ENCODE peak calls at places on chromosome 14, in six cellular contexts. A is T-helper 2 cell, Z is GM23248, D is upper lobe of right lung, Y is left lung, J is stromal cell of bone marrow. T is an unnamed sample.

GRCh38 chr14:77133718-77134338 is 7.8 kb downstream of the ZDHHC22 start:
- DNase-seq in J (peak), Y (no peak), Z (peak), A (peak), D (peak), T (peak)

GRCh38 chr14:67622675-67623074 is 3.0 kb downstream of the ARG2 start:
- DNase-seq in D (no peak), Z (peak), J (peak), A (no peak), Y (no peak), T (no peak)

GRCh38 chr14:61616524-61617185 is 78.7 kb upstream of the HIF1A start:
- DNase-seq in Z (peak), J (no peak), Y (no peak), A (no peak), D (no peak), T (no peak)

GRCh38 chr14:68181395-68182326 is 362.1 kb downstream of the RAD51B start:
- DNase-seq in A (no peak), Z (peak), J (peak), D (no peak), Y (no peak), T (no peak)

GRCh38 chr14:20278414-20278813 is 27.3 kb downstream of the TTC5 start:
- DNase-seq in D (no peak), Y (no peak), A (no peak), Z (no peak), J (no peak), T (peak)

GRCh38 chr14:74244115-74244514 is 4.9 kb downstream of the VSX2 start:
- DNase-seq in J (no peak), Y (no peak), Z (no peak), A (no peak), D (no peak), T (no peak)

GRCh38 chr14:77181603-77182437 is at the start of gene TMEM63C:
- DNase-seq in A (peak), Y (no peak), Z (peak), D (no peak), J (no peak), T (no peak)

GRCh38 chr14:100541621-100542560 is 45.3 kb downstream of the BEGAIN start:
- DNase-seq in Y (peak), A (no peak), Z (no peak), J (no peak), D (no peak), T (peak)

GRCh38 chr14:22925513-22925912 is 3.7 kb downstream of the PRMT5 start:
- DNase-seq in Y (no peak), J (no peak), D (no peak), Z (no peak), A (no peak), T (no peak)

GRCh38 chr14:32546246-32546645 is 217.1 kb downstream of the AKAP6 start:
- DNase-seq in D (no peak), Z (no peak), A (no peak), J (no peak), Y (no peak), T (no peak)

GRCh38 chr14:100440207-100440631 is 117.1 kb downstream of the SLC25A47 start:
- DNase-seq in D (peak), J (peak), A (no peak), Y (peak), Z (peak), T (peak)

GRCh38 chr14:100530270-100531072 is 56.7 kb downstream of the BEGAIN start:
- DNase-seq in Z (no peak), J (no peak), D (peak), A (no peak), Y (peak), T (peak)

GRCh38 chr14:96502621-96503251 is 554 bp downstream of the PAPOLA start:
- DNase-seq in J (peak), Y (peak), D (peak), A (no peak), Z (peak), T (peak)

GRCh38 chr14:95701846-95702221 is 12.1 kb downstream of the TCL1A start:
- DNase-seq in Z (no peak), Y (no peak), D (no peak), J (no peak), A (no peak), T (no peak)

GRCh38 chr14:104280902-104281767 is 142.7 kb downstream of the KIF26A start:
- DNase-seq in Z (no peak), J (no peak), A (no peak), D (peak), Y (peak), T (peak)

GRCh38 chr14:32134448-32135070 is 57.5 kb downstream of the ARHGAP5 start:
- DNase-seq in Z (peak), A (no peak), Y (no peak), D (no peak), J (no peak), T (no peak)

GRCh38 chr14:102512713-102513373 is 3.3 kb upstream of the ANKRD9 start:
- DNase-seq in A (no peak), Z (no peak), Y (no peak), D (no peak), J (no peak), T (no peak)

GRCh38 chr14:73180385-73180805 is 44.1 kb downstream of the PSEN1 start:
- DNase-seq in D (no peak), Z (peak), J (peak), Y (no peak), A (no peak), T (no peak)

T was measured in lower lobe of right lung.